ENCODE peak calls at places on chromosomes 2 and 18, in ten cellular contexts. One of them, this sample, is unnamed.
A peak's percentile ranks its signal among the peaks of the same experiment; 100 is the strongest.

GRCh38 chr2:55703350-55703749 is 9.7 kb upstream of the PNPT1 start:
- DNase-seq in progenitor cell of endocrine pancreas: no peak
- DNase-seq in ovary: no peak
- DNase-seq in gastrocnemius medialis: no peak
- DNase-seq in GM12864: no peak
- DNase-seq in LNCaP clone FGC: no peak
- DNase-seq in heart right ventricle: no peak
- DNase-seq in IMR-90: no peak
- DNase-seq in activated CD8-positive, alpha-beta T cell treated with anti-CD3 and anti-CD28 coated beads for 36 hours: no peak
- DNase-seq in CD4-positive, alpha-beta T cell: no peak
- DNase-seq in this sample: no peak

GRCh38 chr2:157413342-157414035 is 30.4 kb downstream of the CYTIP start:
- DNase-seq in IMR-90: no peak
- DNase-seq in heart right ventricle: no peak
- DNase-seq in CD4-positive, alpha-beta T cell: peak; percentile 40
- DNase-seq in ovary: no peak
- DNase-seq in progenitor cell of endocrine pancreas: no peak
- DNase-seq in activated CD8-positive, alpha-beta T cell treated with anti-CD3 and anti-CD28 coated beads for 36 hours: peak; percentile 71
- DNase-seq in LNCaP clone FGC: no peak
- DNase-seq in GM12864: peak; percentile 85
- DNase-seq in gastrocnemius medialis: no peak
- DNase-seq in this sample: no peak

GRCh38 chr2:158753561-158754302 is 41.4 kb upstream of the DAPL1 start:
- DNase-seq in progenitor cell of endocrine pancreas: peak; percentile 23
- DNase-seq in heart right ventricle: no peak
- DNase-seq in IMR-90: peak; percentile 68
- DNase-seq in ovary: peak; percentile 53
- DNase-seq in activated CD8-positive, alpha-beta T cell treated with anti-CD3 and anti-CD28 coated beads for 36 hours: peak; percentile 16
- DNase-seq in CD4-positive, alpha-beta T cell: peak; percentile 12
- DNase-seq in gastrocnemius medialis: no peak
- DNase-seq in LNCaP clone FGC: no peak
- DNase-seq in GM12864: peak; percentile 22
- DNase-seq in this sample: peak; percentile 49

GRCh38 chr2:64143154-64144056 is 815 bp downstream of the PELI1 start:
- DNase-seq in gastrocnemius medialis: peak; percentile 11
- DNase-seq in IMR-90: peak; percentile 34
- DNase-seq in progenitor cell of endocrine pancreas: peak; percentile 36
- DNase-seq in LNCaP clone FGC: no peak
- DNase-seq in heart right ventricle: peak; percentile 52
- DNase-seq in GM12864: no peak
- DNase-seq in CD4-positive, alpha-beta T cell: peak; percentile 14
- DNase-seq in activated CD8-positive, alpha-beta T cell treated with anti-CD3 and anti-CD28 coated beads for 36 hours: peak; percentile 37
- DNase-seq in ovary: peak; percentile 51
- DNase-seq in this sample: peak; percentile 18

GRCh38 chr2:26086155-26086634 is 52.3 kb downstream of the RAB10 start:
- DNase-seq in LNCaP clone FGC: no peak
- DNase-seq in progenitor cell of endocrine pancreas: no peak
- DNase-seq in GM12864: no peak
- DNase-seq in gastrocnemius medialis: no peak
- DNase-seq in heart right ventricle: no peak
- DNase-seq in activated CD8-positive, alpha-beta T cell treated with anti-CD3 and anti-CD28 coated beads for 36 hours: peak; percentile 35
- DNase-seq in ovary: no peak
- DNase-seq in IMR-90: peak; percentile 84
- DNase-seq in CD4-positive, alpha-beta T cell: no peak
- DNase-seq in this sample: no peak

GRCh38 chr2:200777275-200777674 is 34.4 kb upstream of the BZW1 start:
- DNase-seq in IMR-90: no peak
- DNase-seq in activated CD8-positive, alpha-beta T cell treated with anti-CD3 and anti-CD28 coated beads for 36 hours: no peak
- DNase-seq in CD4-positive, alpha-beta T cell: no peak
- DNase-seq in heart right ventricle: no peak
- DNase-seq in GM12864: no peak
- DNase-seq in progenitor cell of endocrine pancreas: no peak
- DNase-seq in LNCaP clone FGC: no peak
- DNase-seq in gastrocnemius medialis: no peak
- DNase-seq in ovary: no peak
- DNase-seq in this sample: no peak

GRCh38 chr18:7459851-7460774 is 107.0 kb upstream of the PTPRM start:
- DNase-seq in gastrocnemius medialis: no peak
- DNase-seq in GM12864: no peak
- DNase-seq in progenitor cell of endocrine pancreas: no peak
- DNase-seq in CD4-positive, alpha-beta T cell: no peak
- DNase-seq in LNCaP clone FGC: no peak
- DNase-seq in IMR-90: no peak
- DNase-seq in activated CD8-positive, alpha-beta T cell treated with anti-CD3 and anti-CD28 coated beads for 36 hours: no peak
- DNase-seq in heart right ventricle: peak; percentile 50
- DNase-seq in ovary: no peak
- DNase-seq in this sample: no peak

GRCh38 chr2:130372055-130372832 is 16.4 kb downstream of the PTPN18 start:
- DNase-seq in progenitor cell of endocrine pancreas: peak; percentile 95
- DNase-seq in ovary: peak; percentile 91
- DNase-seq in IMR-90: peak; percentile 69
- DNase-seq in CD4-positive, alpha-beta T cell: peak; percentile 62
- DNase-seq in gastrocnemius medialis: peak; percentile 74
- DNase-seq in GM12864: peak; percentile 48
- DNase-seq in activated CD8-positive, alpha-beta T cell treated with anti-CD3 and anti-CD28 coated beads for 36 hours: peak; percentile 79
- DNase-seq in LNCaP clone FGC: no peak
- DNase-seq in heart right ventricle: peak; percentile 95
- DNase-seq in this sample: peak; percentile 77

DNA sequence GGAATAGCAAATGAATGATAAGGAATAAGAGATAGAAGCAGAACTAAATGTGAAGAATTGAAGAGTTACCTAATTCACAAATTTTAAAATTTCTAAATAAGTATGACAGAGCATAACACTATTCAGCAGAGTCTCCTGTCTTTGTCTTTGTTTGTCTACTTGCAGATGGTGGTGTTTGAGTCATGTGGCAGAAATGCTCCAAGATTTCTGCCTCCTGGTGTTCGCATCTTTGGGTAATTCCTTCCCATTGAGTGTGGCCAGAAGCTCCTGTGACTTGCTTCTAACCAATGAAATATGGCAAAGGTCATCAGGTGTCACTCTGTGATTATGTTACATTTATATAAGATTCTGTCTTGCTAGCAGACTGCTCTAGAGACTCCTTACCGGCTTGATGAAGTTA is 45.6 kb upstream of the GALNT3 start:
- DNase-seq in CD4-positive, alpha-beta T cell: no peak
- DNase-seq in gastrocnemius medialis: no peak
- DNase-seq in activated CD8-positive, alpha-beta T cell treated with anti-CD3 and anti-CD28 coated beads for 36 hours: no peak
- DNase-seq in heart right ventricle: no peak
- DNase-seq in LNCaP clone FGC: no peak
- DNase-seq in IMR-90: peak; percentile 81
- DNase-seq in GM12864: no peak
- DNase-seq in ovary: no peak
- DNase-seq in progenitor cell of endocrine pancreas: no peak
- DNase-seq in this sample: no peak
- TF ChIP-seq CTCF in CD4-positive, alpha-beta T cell: no peak
- TF ChIP-seq CTCF in gastrocnemius medialis: no peak
- TF ChIP-seq CTCF in activated CD8-positive, alpha-beta T cell treated with anti-CD3 and anti-CD28 coated beads for 36 hours: no peak
- TF ChIP-seq CTCF in heart right ventricle: no peak
- TF ChIP-seq CTCF in LNCaP clone FGC: no peak
- TF ChIP-seq CTCF in IMR-90: peak; percentile 21
- TF ChIP-seq CTCF in GM12864: no peak
- TF ChIP-seq CTCF in ovary: no peak
- TF ChIP-seq CTCF in progenitor cell of endocrine pancreas: no peak
- TF ChIP-seq CTCF in this sample: no peak

GRCh38 chr2:24919977-24920812 is at the start of gene ADCY3:
- DNase-seq in ovary: peak; percentile 72
- DNase-seq in LNCaP clone FGC: no peak
- DNase-seq in activated CD8-positive, alpha-beta T cell treated with anti-CD3 and anti-CD28 coated beads for 36 hours: peak; percentile 78
- DNase-seq in GM12864: no peak
- DNase-seq in IMR-90: peak; percentile 29
- DNase-seq in heart right ventricle: peak; percentile 65
- DNase-seq in progenitor cell of endocrine pancreas: peak; percentile 33
- DNase-seq in gastrocnemius medialis: no peak
- DNase-seq in CD4-positive, alpha-beta T cell: peak; percentile 44
- DNase-seq in this sample: no peak

GRCh38 chr2:24919100-24919976 is 699 bp downstream of the ADCY3 start:
- DNase-seq in gastrocnemius medialis: no peak
- DNase-seq in LNCaP clone FGC: peak; percentile 7
- DNase-seq in ovary: peak; percentile 38
- DNase-seq in heart right ventricle: no peak
- DNase-seq in IMR-90: peak; percentile 12
- DNase-seq in CD4-positive, alpha-beta T cell: peak; percentile 32
- DNase-seq in GM12864: peak; percentile 42
- DNase-seq in progenitor cell of endocrine pancreas: no peak
- DNase-seq in activated CD8-positive, alpha-beta T cell treated with anti-CD3 and anti-CD28 coated beads for 36 hours: peak; percentile 87
- DNase-seq in this sample: no peak

GRCh38 chr2:24923106-24923505 is 3.1 kb upstream of the ADCY3 start:
- DNase-seq in gastrocnemius medialis: no peak
- DNase-seq in CD4-positive, alpha-beta T cell: no peak
- DNase-seq in IMR-90: no peak
- DNase-seq in activated CD8-positive, alpha-beta T cell treated with anti-CD3 and anti-CD28 coated beads for 36 hours: no peak
- DNase-seq in heart right ventricle: no peak
- DNase-seq in ovary: no peak
- DNase-seq in GM12864: no peak
- DNase-seq in progenitor cell of endocrine pancreas: no peak
- DNase-seq in LNCaP clone FGC: no peak
- DNase-seq in this sample: no peak

GRCh38 chr2:24922556-24922955 is 2.5 kb upstream of the ADCY3 start:
- DNase-seq in ovary: no peak
- DNase-seq in progenitor cell of endocrine pancreas: no peak
- DNase-seq in activated CD8-positive, alpha-beta T cell treated with anti-CD3 and anti-CD28 coated beads for 36 hours: no peak
- DNase-seq in LNCaP clone FGC: no peak
- DNase-seq in heart right ventricle: no peak
- DNase-seq in IMR-90: no peak
- DNase-seq in CD4-positive, alpha-beta T cell: no peak
- DNase-seq in gastrocnemius medialis: no peak
- DNase-seq in GM12864: no peak
- DNase-seq in this sample: no peak

GRCh38 chr2:24920813-24921441 is 890 bp upstream of the ADCY3 start:
- DNase-seq in heart right ventricle: no peak
- DNase-seq in GM12864: no peak
- DNase-seq in IMR-90: no peak
- DNase-seq in ovary: no peak
- DNase-seq in CD4-positive, alpha-beta T cell: no peak
- DNase-seq in gastrocnemius medialis: no peak
- DNase-seq in activated CD8-positive, alpha-beta T cell treated with anti-CD3 and anti-CD28 coated beads for 36 hours: peak; percentile 38
- DNase-seq in progenitor cell of endocrine pancreas: no peak
- DNase-seq in LNCaP clone FGC: no peak
- DNase-seq in this sample: no peak
- TF ChIP-seq CTCF in heart right ventricle: no peak
- TF ChIP-seq CTCF in GM12864: peak; percentile 41
- TF ChIP-seq CTCF in IMR-90: peak; percentile 26
- TF ChIP-seq CTCF in ovary: no peak
- TF ChIP-seq CTCF in CD4-positive, alpha-beta T cell: no peak
- TF ChIP-seq CTCF in gastrocnemius medialis: no peak
- TF ChIP-seq CTCF in activated CD8-positive, alpha-beta T cell treated with anti-CD3 and anti-CD28 coated beads for 36 hours: peak; percentile 50
- TF ChIP-seq CTCF in progenitor cell of endocrine pancreas: peak; percentile 40
- TF ChIP-seq CTCF in LNCaP clone FGC: peak; percentile 40
- TF ChIP-seq CTCF in this sample: peak; percentile 24

GRCh38 chr2:45027051-45027450 is 17.8 kb upstream of the SIX2 start:
- DNase-seq in progenitor cell of endocrine pancreas: no peak
- DNase-seq in CD4-positive, alpha-beta T cell: no peak
- DNase-seq in ovary: no peak
- DNase-seq in IMR-90: no peak
- DNase-seq in gastrocnemius medialis: no peak
- DNase-seq in activated CD8-positive, alpha-beta T cell treated with anti-CD3 and anti-CD28 coated beads for 36 hours: no peak
- DNase-seq in LNCaP clone FGC: no peak
- DNase-seq in heart right ventricle: no peak
- DNase-seq in GM12864: no peak
- DNase-seq in this sample: no peak

GRCh38 chr2:45029215-45029614 is 20.0 kb upstream of the SIX2 start:
- DNase-seq in GM12864: no peak
- DNase-seq in gastrocnemius medialis: no peak
- DNase-seq in LNCaP clone FGC: no peak
- DNase-seq in activated CD8-positive, alpha-beta T cell treated with anti-CD3 and anti-CD28 coated beads for 36 hours: no peak
- DNase-seq in progenitor cell of endocrine pancreas: no peak
- DNase-seq in ovary: no peak
- DNase-seq in heart right ventricle: no peak
- DNase-seq in CD4-positive, alpha-beta T cell: no peak
- DNase-seq in IMR-90: no peak
- DNase-seq in this sample: no peak

GRCh38 chr2:45028276-45028675 is 19.0 kb upstream of the SIX2 start:
- DNase-seq in ovary: no peak
- DNase-seq in heart right ventricle: no peak
- DNase-seq in activated CD8-positive, alpha-beta T cell treated with anti-CD3 and anti-CD28 coated beads for 36 hours: no peak
- DNase-seq in CD4-positive, alpha-beta T cell: no peak
- DNase-seq in LNCaP clone FGC: no peak
- DNase-seq in progenitor cell of endocrine pancreas: no peak
- DNase-seq in GM12864: no peak
- DNase-seq in IMR-90: no peak
- DNase-seq in gastrocnemius medialis: no peak
- DNase-seq in this sample: no peak

GRCh38 chr2:45020439-45020838 is 11.2 kb upstream of the SIX2 start:
- DNase-seq in gastrocnemius medialis: no peak
- DNase-seq in GM12864: no peak
- DNase-seq in IMR-90: no peak
- DNase-seq in progenitor cell of endocrine pancreas: no peak
- DNase-seq in LNCaP clone FGC: no peak
- DNase-seq in CD4-positive, alpha-beta T cell: no peak
- DNase-seq in activated CD8-positive, alpha-beta T cell treated with anti-CD3 and anti-CD28 coated beads for 36 hours: no peak
- DNase-seq in ovary: no peak
- DNase-seq in heart right ventricle: no peak
- DNase-seq in this sample: no peak

DNA sequence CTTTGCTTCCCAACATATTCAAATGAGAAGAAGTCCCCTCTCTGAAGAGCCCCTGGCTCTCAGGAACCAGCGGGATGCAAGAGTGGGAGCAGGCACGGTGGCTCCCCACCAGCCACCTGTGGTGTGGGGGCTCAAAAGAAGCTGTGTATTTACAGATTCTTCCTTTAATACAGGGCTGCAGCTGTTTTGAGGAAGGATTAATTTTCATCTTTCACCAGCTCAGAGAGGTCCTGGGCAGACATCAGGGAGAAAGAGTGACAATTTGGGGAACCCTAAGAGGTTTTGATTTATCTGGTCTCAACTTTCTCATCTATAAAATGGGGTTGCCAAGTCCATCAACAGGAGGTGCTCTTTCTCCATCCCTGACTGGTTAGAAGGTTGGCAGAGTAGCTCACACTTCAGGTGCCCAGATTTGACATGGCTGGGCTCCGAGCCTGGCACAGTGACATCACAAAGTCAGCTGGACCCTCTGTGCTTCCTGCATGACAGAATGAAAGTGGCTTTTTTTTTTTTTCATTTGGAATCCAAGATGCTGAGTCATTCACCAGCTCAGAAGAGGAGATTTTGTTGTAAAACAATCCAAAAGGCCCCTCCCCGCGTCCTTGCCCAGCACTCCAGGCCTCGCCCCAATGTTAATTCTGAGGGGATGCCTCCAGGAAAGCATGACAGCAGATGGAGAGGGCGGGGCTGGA is 15.5 kb upstream of the SIX2 start:
- DNase-seq in GM12864: no peak
- DNase-seq in gastrocnemius medialis: peak; percentile 35
- DNase-seq in CD4-positive, alpha-beta T cell: no peak
- DNase-seq in ovary: no peak
- DNase-seq in IMR-90: peak; percentile 53
- DNase-seq in activated CD8-positive, alpha-beta T cell treated with anti-CD3 and anti-CD28 coated beads for 36 hours: no peak
- DNase-seq in progenitor cell of endocrine pancreas: no peak
- DNase-seq in heart right ventricle: no peak
- DNase-seq in LNCaP clone FGC: peak; percentile 61
- DNase-seq in this sample: no peak
- TF ChIP-seq CTCF in GM12864: peak; percentile 21
- TF ChIP-seq CTCF in gastrocnemius medialis: no peak
- TF ChIP-seq CTCF in CD4-positive, alpha-beta T cell: no peak
- TF ChIP-seq CTCF in ovary: no peak
- TF ChIP-seq CTCF in IMR-90: no peak
- TF ChIP-seq CTCF in activated CD8-positive, alpha-beta T cell treated with anti-CD3 and anti-CD28 coated beads for 36 hours: no peak
- TF ChIP-seq CTCF in progenitor cell of endocrine pancreas: no peak
- TF ChIP-seq CTCF in heart right ventricle: no peak
- TF ChIP-seq CTCF in LNCaP clone FGC: peak; percentile 49
- TF ChIP-seq CTCF in this sample: no peak

DNA sequence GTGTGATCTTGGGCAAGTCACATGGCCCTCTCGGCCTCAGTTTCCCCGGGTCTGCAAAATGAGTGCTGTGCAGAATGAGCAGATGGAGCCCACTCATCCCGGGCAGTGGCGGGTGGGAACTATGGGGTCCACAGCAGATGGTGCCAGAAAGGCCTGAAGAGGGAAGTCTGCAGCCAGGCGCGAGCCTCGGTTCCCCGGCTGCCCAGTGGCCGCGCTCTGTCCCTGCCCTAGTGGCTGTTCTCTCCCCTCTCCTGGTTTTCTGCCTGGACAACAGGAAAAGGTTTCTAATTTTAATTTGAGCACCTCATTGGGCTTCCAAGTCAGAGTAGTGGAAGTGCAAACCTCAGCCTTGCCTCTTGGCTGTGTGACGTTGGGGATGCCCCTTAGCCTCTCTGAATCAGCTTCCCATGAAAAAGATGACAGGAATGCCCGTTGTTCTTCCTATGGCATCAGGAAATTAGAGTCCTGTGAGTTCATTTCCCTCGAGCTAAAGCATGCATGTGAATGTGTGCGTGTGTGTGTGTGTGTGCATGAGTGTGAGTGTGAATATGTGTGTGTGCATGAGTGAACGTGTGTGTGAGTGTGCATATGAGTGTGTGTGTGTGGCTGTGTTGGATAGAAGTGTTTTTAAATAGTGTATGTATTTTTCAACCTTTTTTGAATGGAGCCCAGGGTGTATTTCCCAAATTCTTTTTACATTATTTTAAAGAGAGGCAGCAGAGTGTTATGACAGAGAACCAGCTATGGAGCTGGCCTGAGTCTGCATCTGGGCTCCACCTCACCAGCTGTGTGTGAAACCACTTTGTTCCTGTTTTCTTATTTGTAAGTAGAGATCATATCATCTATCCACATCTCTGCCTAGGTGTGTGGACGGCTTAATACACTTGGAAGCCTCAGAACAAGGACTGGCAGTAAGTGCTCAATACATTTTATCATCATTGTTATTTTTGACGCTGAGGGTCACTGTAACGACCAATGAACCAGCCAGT is 41.3 kb downstream of the RRM2 start:
- DNase-seq in progenitor cell of endocrine pancreas: no peak
- DNase-seq in heart right ventricle: no peak
- DNase-seq in LNCaP clone FGC: no peak
- DNase-seq in activated CD8-positive, alpha-beta T cell treated with anti-CD3 and anti-CD28 coated beads for 36 hours: no peak
- DNase-seq in ovary: no peak
- DNase-seq in IMR-90: peak; percentile 24
- DNase-seq in gastrocnemius medialis: no peak
- DNase-seq in GM12864: no peak
- DNase-seq in CD4-positive, alpha-beta T cell: no peak
- DNase-seq in this sample: peak; percentile 12
- TF ChIP-seq CTCF in progenitor cell of endocrine pancreas: no peak
- TF ChIP-seq CTCF in heart right ventricle: no peak
- TF ChIP-seq CTCF in LNCaP clone FGC: no peak
- TF ChIP-seq CTCF in activated CD8-positive, alpha-beta T cell treated with anti-CD3 and anti-CD28 coated beads for 36 hours: no peak
- TF ChIP-seq CTCF in ovary: no peak
- TF ChIP-seq CTCF in IMR-90: no peak
- TF ChIP-seq CTCF in gastrocnemius medialis: no peak
- TF ChIP-seq CTCF in GM12864: no peak
- TF ChIP-seq CTCF in CD4-positive, alpha-beta T cell: no peak
- TF ChIP-seq CTCF in this sample: no peak